ENCODE peak calls at places on chromosomes 16 and 17, in four cellular contexts. V is ascending aorta, X is IMR-90, F is left lung. T is an unnamed sample. For H3K4me1, the result is how much of the 10 kb centered on the place peaks cover.

GRCh38 chr17:31838641-31839225 is 20.3 kb downstream of the COPRS start:
- DNase-seq in V (no peak), X (peak), F (no peak), T (no peak)

GRCh38 chr17:6789146-6789545 is 13.1 kb downstream of the FBXO39 start:
- DNase-seq in V (no peak), X (no peak), F (no peak), T (no peak)

GRCh38 chr17:1629647-1630310 is 1.1 kb upstream of the SLC43A2 start:
- DNase-seq in V (no peak), X (peak), F (peak), T (peak)

GRCh38 chr16:86800914-86801313 is 222.6 kb downstream of the FOXL1 start:
- DNase-seq in V (no peak), X (no peak), F (no peak), T (no peak)

GRCh38 chr17:44378171-44378705 is 11.2 kb downstream of the ITGA2B start:
- DNase-seq in V (no peak), X (no peak), F (no peak), T (peak)

GRCh38 chr16:70395345-70395901 is 43.5 kb downstream of the ST3GAL2 start:
- DNase-seq in V (no peak), X (peak), F (peak), T (peak)

GRCh38 chr17:2195729-2196128 is 107.9 kb downstream of the SMG6 start:
- DNase-seq in V (no peak), X (no peak), F (no peak), T (no peak)

GRCh38 chr17:33949100-33949499 is 306.0 kb upstream of the CCL2 start:
- DNase-seq in V (no peak), X (no peak), F (no peak), T (no peak)

GRCh38 chr16:79286646-79287423 is 313.7 kb downstream of the MAF start:
- DNase-seq in V (peak), X (no peak), F (peak), T (peak)

GRCh38 chr16:12021578-12022265 is 45.2 kb downstream of the SNX29 start:
- DNase-seq in V (no peak), X (no peak), F (no peak), T (no peak)

GRCh38 chr17:56762988-56763387 is 70.7 kb downstream of the C17orf67 start:
- DNase-seq in V (no peak), X (no peak), F (no peak), T (no peak)

GRCh38 chr17:31392856-31393748 is 1.6 kb downstream of the RAB11FIP4 start:
- DNase-seq in V (no peak), X (no peak), F (no peak), T (peak)

GRCh38 chr16:66121466-66121865 is 245.0 kb upstream of the CDH5 start:
- DNase-seq in V (no peak), X (peak), F (no peak), T (no peak)

GRCh38 chr16:15498427-15499175 is 64.2 kb downstream of the BMERB1 start:
- DNase-seq in V (no peak), X (peak), F (no peak), T (no peak)

GRCh38 chr17:57609878-57610270 is 135.2 kb downstream of the CCDC182 start:
- DNase-seq in V (no peak), X (no peak), F (no peak), T (no peak)

GRCh38 chr16:3085868-3086595 is 13.1 kb downstream of the ZSCAN10 start:
- DNase-seq in V (no peak), X (no peak), F (no peak), T (no peak)

GRCh38 chr16:84648595-84649510 is 542 bp downstream of the KLHL36 start:
- DNase-seq in V (no peak), X (no peak), F (peak), T (peak)

GRCh38 chr16:85551319-85551978 is 61.7 kb upstream of the GSE1 start:
- DNase-seq in V (no peak), X (no peak), F (no peak), T (no peak)

GRCh38 chr16:89981414-89981813 is 32.9 kb downstream of the DEF8 start:
- DNase-seq in V (no peak), X (no peak), F (no peak), T (no peak)

GRCh38 chr17:50986989-50987660 is 121.0 kb upstream of the TOB1 start:
- DNase-seq in V (no peak), X (peak), F (no peak), T (no peak)

GRCh38 chr17:61635913-61636432 is 45.0 kb upstream of the NACA2 start:
- DNase-seq in V (no peak), X (peak), F (no peak), T (no peak)

GRCh38 chr17:59026176-59026939 is 80.3 kb downstream of the TRIM37 start:
- DNase-seq in V (no peak), X (no peak), F (no peak), T (no peak)

GRCh38 chr17:65160507-65160906 is 23.3 kb downstream of the RGS9 start:
- DNase-seq in V (no peak), X (no peak), F (no peak), T (no peak)

GRCh38 chr16:51383909-51384308 is 232.8 kb upstream of the SALL1 start:
- DNase-seq in V (no peak), X (no peak), F (no peak), T (no peak)

GRCh38 chr17:21041753-21042433 is 918 bp downstream of the USP22 start:
- DNase-seq in V (peak), X (peak), F (peak), T (peak)

GRCh38 chr17:8781784-8782575 is 17.2 kb downstream of the MFSD6L start:
- DNase-seq in V (no peak), X (no peak), F (no peak), T (no peak)

GRCh38 chr17:64016248-64016784 is 4.1 kb downstream of the ICAM2 start:
- DNase-seq in V (no peak), X (no peak), F (no peak), T (no peak)

GRCh38 chr16:78513838-78514237 is 414.4 kb downstream of the WWOX start:
- DNase-seq in V (no peak), X (no peak), F (no peak), T (no peak)

GRCh38 chr17:16381496-16381820 is 567 bp downstream of the UBB start:
- DNase-seq in V (no peak), X (peak), F (no peak), T (no peak)

GRCh38 chr16:67673712-67674580 is 7.3 kb downstream of the C16orf86 start:
- DNase-seq in V (no peak), X (no peak), F (peak), T (peak)

GRCh38 chr16:1258906-1259759 is 3.3 kb downstream of the TPSD1 start:
- DNase-seq in V (no peak), X (no peak), F (no peak), T (no peak)

GRCh38 chr17:45813051-45813731 is 29.1 kb downstream of the CRHR1 start:
- DNase-seq in V (no peak), X (no peak), F (no peak), T (no peak)
- TF ChIP-seq CTCF in V (no peak), X (peak), F (no peak), T (no peak)

DNA sequence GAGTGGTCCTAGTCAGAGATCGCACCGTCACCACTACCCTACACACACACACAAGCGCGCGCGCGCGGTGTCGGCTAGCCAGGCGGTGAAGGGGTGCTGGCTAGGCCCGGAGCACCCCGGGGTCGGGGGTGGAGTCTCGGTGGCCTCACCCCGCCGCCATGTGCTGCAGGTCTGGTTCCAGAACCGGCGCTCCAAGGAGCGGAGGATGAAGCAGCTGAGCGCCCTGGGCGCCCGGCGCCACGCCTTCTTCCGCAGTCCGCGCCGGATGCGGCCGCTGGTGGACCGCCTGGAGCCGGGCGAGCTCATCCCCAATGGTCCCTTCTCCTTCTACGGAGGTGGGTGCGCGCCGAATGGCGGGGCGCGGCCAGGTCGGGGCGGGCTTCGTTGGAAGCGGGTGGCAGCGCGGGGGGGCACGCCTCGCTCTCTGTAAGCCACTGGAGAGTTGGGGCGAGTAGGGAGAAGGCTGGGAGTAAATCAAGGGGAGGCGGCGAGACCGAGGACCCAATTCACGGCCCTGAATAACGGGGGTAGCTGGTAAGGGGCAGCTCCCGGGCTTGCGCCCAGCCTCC is 4.8 kb downstream of the LHX1 start:
- DNase-seq in V (no peak), X (no peak), F (no peak), T (no peak)
- H3K4me3 ChIP-seq in V (peak), X (no peak), F (no peak), T (no peak)

GRCh38 chr17:76547183-76547641 is 7.4 kb downstream of the PRCD start:
- DNase-seq in V (no peak), X (peak), F (no peak), T (no peak)
- H3K4me1 ChIP-seq in V (under half), X (under half), F (half or more), T (half or more)

DNA sequence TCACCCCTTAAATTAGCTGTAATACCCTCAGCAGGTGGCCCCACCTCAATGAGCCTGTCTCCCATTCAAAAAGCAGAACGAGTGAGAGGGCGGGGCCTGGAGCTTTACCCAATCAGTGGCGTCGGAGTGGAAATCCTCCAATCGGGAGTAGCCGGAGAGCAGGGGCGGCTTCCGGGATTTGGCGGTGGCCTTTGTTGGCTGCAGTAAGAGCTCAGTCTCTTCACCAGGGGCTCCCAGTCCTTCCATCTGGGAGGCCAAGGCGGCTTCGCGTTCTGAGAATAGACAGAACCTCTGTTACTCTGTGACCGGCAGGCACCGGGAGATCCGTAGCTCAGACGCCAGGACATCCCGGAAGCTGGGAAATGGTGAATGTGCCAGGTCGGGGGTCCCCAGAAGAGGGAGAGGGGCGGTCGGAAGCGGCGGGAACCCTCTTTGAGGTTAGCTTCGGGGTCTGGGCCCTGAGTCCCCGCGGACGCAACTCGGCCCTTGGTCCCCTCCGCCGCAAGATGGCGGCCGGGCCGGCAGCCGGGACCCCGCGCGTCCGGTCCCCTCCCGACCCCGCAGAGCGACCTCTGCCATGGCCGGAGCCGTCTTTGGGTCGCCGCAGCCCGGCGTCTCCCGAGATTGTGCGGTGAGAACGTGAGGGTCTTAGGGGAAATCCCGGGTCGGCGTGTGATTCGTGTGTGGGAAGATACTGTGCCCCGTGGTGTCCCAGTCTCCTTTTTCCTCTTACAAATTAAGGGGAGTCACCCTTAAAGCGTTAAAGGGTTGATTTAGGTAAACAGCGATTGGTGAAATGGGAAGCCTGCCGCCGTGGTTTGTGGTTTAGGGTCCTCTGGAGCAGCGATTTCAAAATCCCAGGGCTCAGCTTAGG is 160.3 kb upstream of the ZNF267 start:
- DNase-seq in V (peak), X (peak), F (peak), T (peak)
- TF ChIP-seq CTCF in V (no peak), X (no peak), F (no peak), T (peak)

GRCh38 chr16:88687254-88687576 is 908 bp upstream of the SNAI3 start:
- DNase-seq in V (no peak), X (no peak), F (no peak), T (no peak)

GRCh38 chr16:88686439-88687253 is at the start of gene SNAI3:
- DNase-seq in V (no peak), X (peak), F (peak), T (peak)

GRCh38 chr16:88684569-88685155 is 1.6 kb downstream of the SNAI3 start:
- DNase-seq in V (no peak), X (no peak), F (no peak), T (no peak)

GRCh38 chr16:88686062-88686438 is 257 bp downstream of the SNAI3 start:
- DNase-seq in V (no peak), X (no peak), F (no peak), T (peak)

DNA sequence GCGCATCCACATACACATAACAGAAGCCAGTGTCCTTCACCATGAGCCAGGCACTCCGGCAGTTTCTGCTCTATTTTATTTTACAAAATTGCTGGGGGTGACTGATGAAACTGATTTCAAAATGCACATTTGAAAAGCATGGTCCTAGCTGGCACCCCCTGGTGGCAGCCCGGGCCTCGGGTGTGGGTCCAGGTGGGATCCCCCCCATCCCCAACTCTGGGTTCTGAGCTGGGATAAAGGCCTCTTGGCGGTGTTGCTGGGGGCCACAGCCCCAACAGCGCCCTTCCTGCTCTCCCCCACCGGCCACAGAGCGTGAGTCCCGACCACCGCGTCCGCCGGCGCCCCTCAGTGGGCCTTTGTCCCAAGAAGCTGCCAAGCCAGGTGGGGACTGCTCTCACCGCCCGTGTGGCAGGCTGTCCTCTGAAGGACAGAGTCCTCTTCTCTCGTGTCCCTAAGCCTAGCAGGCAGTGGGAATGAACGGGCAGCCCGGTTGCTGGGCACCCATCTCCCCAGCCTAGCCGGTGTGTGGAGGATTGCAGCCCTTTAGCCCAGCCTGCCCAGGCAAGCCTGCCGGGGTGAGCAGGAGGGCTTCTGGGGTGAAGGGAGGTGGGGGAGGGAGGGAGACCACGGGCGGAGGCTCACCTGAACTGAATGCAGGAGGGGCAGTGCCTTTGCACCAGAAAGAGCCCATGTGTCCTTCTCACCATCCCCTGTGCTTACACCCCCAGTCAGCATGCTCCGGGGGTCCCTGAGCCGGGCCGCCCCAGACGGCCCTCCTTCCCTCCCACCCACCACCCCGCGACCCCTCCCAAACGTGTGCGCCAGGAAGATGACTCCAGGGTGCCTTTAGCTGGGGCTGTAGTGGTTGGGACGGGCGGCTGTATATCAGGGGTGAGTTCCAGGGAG is 898 bp downstream of the SNAI3 start:
- DNase-seq in V (no peak), X (peak), F (no peak), T (peak)
- H3K4me3 ChIP-seq in V (peak), X (no peak), F (peak), T (peak)